ENCODE peak calls at places on chromosomes 1 and 21, in four cellular contexts. One of them, this sample, is unnamed.

GRCh38 chr1:61612600-61612999 is 112.3 kb downstream of the TM2D1 start:
- DNase-seq in neural crest cell: no peak
- DNase-seq in neural progenitor cell: no peak
- DNase-seq in HT-29: no peak
- DNase-seq in this sample: no peak

GRCh38 chr1:92169161-92169560 is 48.6 kb upstream of the C1orf146 start:
- DNase-seq in neural progenitor cell: no peak
- DNase-seq in HT-29: no peak
- DNase-seq in neural crest cell: no peak
- DNase-seq in this sample: no peak

GRCh38 chr1:245370905-245371581 is 216.3 kb downstream of the KIF26B start:
- DNase-seq in HT-29: no peak
- DNase-seq in neural crest cell: no peak
- DNase-seq in neural progenitor cell: no peak
- DNase-seq in this sample: no peak

GRCh38 chr1:60703155-60703554 is 379.2 kb upstream of the NFIA start:
- DNase-seq in neural crest cell: no peak
- DNase-seq in neural progenitor cell: no peak
- DNase-seq in HT-29: no peak
- DNase-seq in this sample: no peak

GRCh38 chr1:36981771-36982622 is 52.3 kb downstream of the GRIK3 start:
- DNase-seq in neural crest cell: no peak
- DNase-seq in neural progenitor cell: no peak
- DNase-seq in HT-29: no peak
- DNase-seq in this sample: no peak

GRCh38 chr1:191530928-191531327 is 627.3 kb upstream of the RGS18 start:
- DNase-seq in neural crest cell: no peak
- DNase-seq in neural progenitor cell: no peak
- DNase-seq in HT-29: no peak
- DNase-seq in this sample: no peak

GRCh38 chr1:163068716-163069115 is 445 bp upstream of the RGS4 start:
- DNase-seq in HT-29: no peak
- DNase-seq in neural crest cell: no peak
- DNase-seq in neural progenitor cell: no peak
- DNase-seq in this sample: no peak

GRCh38 chr1:150596976-150597375 is 17.6 kb upstream of the MCL1 start:
- DNase-seq in neural crest cell: no peak
- DNase-seq in HT-29: no peak
- DNase-seq in neural progenitor cell: peak
- DNase-seq in this sample: no peak

GRCh38 chr1:92739669-92740524 is 45.0 kb downstream of the EVI5 start:
- DNase-seq in HT-29: no peak
- DNase-seq in neural progenitor cell: no peak
- DNase-seq in neural crest cell: no peak
- DNase-seq in this sample: no peak

GRCh38 chr1:165629848-165630628 is 996 bp upstream of the MGST3 start:
- DNase-seq in neural crest cell: no peak
- DNase-seq in neural progenitor cell: peak
- DNase-seq in HT-29: no peak
- DNase-seq in this sample: no peak

GRCh38 chr1:2564006-2564814 is 8.0 kb downstream of the TNFRSF14 start:
- DNase-seq in neural crest cell: no peak
- DNase-seq in neural progenitor cell: no peak
- DNase-seq in HT-29: no peak
- DNase-seq in this sample: no peak

GRCh38 chr1:236156512-236157208 is 14.3 kb downstream of the GPR137B start:
- DNase-seq in neural crest cell: no peak
- DNase-seq in neural progenitor cell: no peak
- DNase-seq in HT-29: no peak
- DNase-seq in this sample: no peak

GRCh38 chr1:241706257-241706656 is 54.2 kb downstream of the WDR64 start:
- DNase-seq in neural progenitor cell: no peak
- DNase-seq in HT-29: no peak
- DNase-seq in neural crest cell: no peak
- DNase-seq in this sample: no peak

GRCh38 chr1:163094589-163094988 is 25.4 kb downstream of the RGS4 start:
- DNase-seq in neural crest cell: no peak
- DNase-seq in neural progenitor cell: peak
- DNase-seq in HT-29: no peak
- DNase-seq in this sample: no peak

GRCh38 chr1:94579876-94580294 is 38.3 kb upstream of the F3 start:
- DNase-seq in HT-29: peak
- DNase-seq in neural progenitor cell: no peak
- DNase-seq in neural crest cell: no peak
- DNase-seq in this sample: peak

GRCh38 chr1:90204780-90205179 is 209.9 kb downstream of the ZNF326 start:
- DNase-seq in neural crest cell: no peak
- DNase-seq in HT-29: no peak
- DNase-seq in neural progenitor cell: no peak
- DNase-seq in this sample: no peak

GRCh38 chr1:1191734-1192133 is 14.7 kb downstream of the TNFRSF18 start:
- DNase-seq in neural crest cell: no peak
- DNase-seq in HT-29: no peak
- DNase-seq in neural progenitor cell: no peak
- DNase-seq in this sample: no peak

GRCh38 chr1:234083460-234083859 is 179.0 kb downstream of the SLC35F3 start:
- DNase-seq in HT-29: no peak
- DNase-seq in neural crest cell: no peak
- DNase-seq in neural progenitor cell: no peak
- DNase-seq in this sample: no peak

GRCh38 chr1:64892576-64893573 is 73.5 kb downstream of the JAK1 start:
- DNase-seq in neural progenitor cell: peak
- DNase-seq in HT-29: no peak
- DNase-seq in neural crest cell: no peak
- DNase-seq in this sample: no peak

GRCh38 chr1:77081834-77082233 is 137.4 kb downstream of the PIGK start:
- DNase-seq in neural crest cell: no peak
- DNase-seq in HT-29: no peak
- DNase-seq in neural progenitor cell: no peak
- DNase-seq in this sample: no peak

GRCh38 chr1:207810606-207811295 is 58.9 kb downstream of the CD46 start:
- DNase-seq in HT-29: no peak
- DNase-seq in neural crest cell: no peak
- DNase-seq in neural progenitor cell: no peak
- DNase-seq in this sample: no peak

GRCh38 chr1:108817016-108817415 is 39.9 kb downstream of the AKNAD1 start:
- DNase-seq in HT-29: peak
- DNase-seq in neural progenitor cell: no peak
- DNase-seq in neural crest cell: peak
- DNase-seq in this sample: peak

GRCh38 chr1:47554901-47555300 is 117.1 kb downstream of the FOXD2 start:
- DNase-seq in neural progenitor cell: no peak
- DNase-seq in HT-29: no peak
- DNase-seq in neural crest cell: no peak
- DNase-seq in this sample: no peak

GRCh38 chr1:36609241-36610027 is 126.7 kb upstream of the CSF3R start:
- DNase-seq in HT-29: peak
- DNase-seq in neural progenitor cell: peak
- DNase-seq in neural crest cell: peak
- DNase-seq in this sample: peak

GRCh38 chr1:26112407-26112775 is 767 bp downstream of the PDIK1L start:
- DNase-seq in neural progenitor cell: no peak
- DNase-seq in neural crest cell: no peak
- DNase-seq in HT-29: no peak
- DNase-seq in this sample: no peak

GRCh38 chr21:42527489-42528158 is 14.0 kb downstream of the SLC37A1 start:
- DNase-seq in neural crest cell: no peak
- DNase-seq in neural progenitor cell: no peak
- DNase-seq in HT-29: no peak
- DNase-seq in this sample: no peak

GRCh38 chr1:178713270-178713669 is 11.8 kb upstream of the RALGPS2 start:
- DNase-seq in neural progenitor cell: no peak
- DNase-seq in neural crest cell: no peak
- DNase-seq in HT-29: no peak
- DNase-seq in this sample: no peak

GRCh38 chr1:206878456-206878855 is 13.0 kb downstream of the IL20 start:
- DNase-seq in neural crest cell: no peak
- DNase-seq in neural progenitor cell: no peak
- DNase-seq in HT-29: no peak
- DNase-seq in this sample: no peak

GRCh38 chr1:118075116-118075515 is 109.9 kb downstream of the SPAG17 start:
- DNase-seq in HT-29: no peak
- DNase-seq in neural progenitor cell: no peak
- DNase-seq in neural crest cell: no peak
- DNase-seq in this sample: no peak

GRCh38 chr1:153670257-153670858 is 435 bp downstream of the ILF2 start:
- DNase-seq in neural progenitor cell: peak
- DNase-seq in HT-29: peak
- DNase-seq in neural crest cell: no peak
- DNase-seq in this sample: no peak

GRCh38 chr1:229585338-229585737 is 26.8 kb upstream of the ABCB10 start:
- DNase-seq in neural progenitor cell: no peak
- DNase-seq in neural crest cell: no peak
- DNase-seq in HT-29: no peak
- DNase-seq in this sample: no peak

GRCh38 chr1:163166886-163167555 is 35.7 kb downstream of the RGS5 start:
- DNase-seq in neural progenitor cell: no peak
- DNase-seq in neural crest cell: no peak
- DNase-seq in HT-29: no peak
- DNase-seq in this sample: no peak

GRCh38 chr1:66752000-66752592 is at the start of gene DYNLT5:
- DNase-seq in HT-29: no peak
- DNase-seq in neural progenitor cell: peak
- DNase-seq in neural crest cell: peak
- DNase-seq in this sample: peak

GRCh38 chr1:119766374-119766794 is 2.3 kb downstream of the HMGCS2 start:
- DNase-seq in neural progenitor cell: no peak
- DNase-seq in HT-29: peak
- DNase-seq in neural crest cell: no peak
- DNase-seq in this sample: no peak

GRCh38 chr1:155038602-155039307 is 5.1 kb downstream of the DCST1 start:
- DNase-seq in HT-29: peak
- DNase-seq in neural progenitor cell: no peak
- DNase-seq in neural crest cell: no peak
- DNase-seq in this sample: no peak

GRCh38 chr1:161382214-161383019 is 14.7 kb upstream of the CFAP126 start:
- DNase-seq in neural progenitor cell: peak
- DNase-seq in neural crest cell: no peak
- DNase-seq in HT-29: peak
- DNase-seq in this sample: peak

GRCh38 chr1:211830055-211830329 is 571 bp downstream of the LPGAT1 start:
- DNase-seq in neural crest cell: no peak
- DNase-seq in HT-29: no peak
- DNase-seq in neural progenitor cell: no peak
- DNase-seq in this sample: no peak

This sample was measured in AG08396.